ENCODE peak calls at places on chromosomes 11 and 22, in five cellular contexts. N is PC-3, P is left ventricle myocardium inferior, X is fibroblast of lung, L is GM06990. B is an unnamed sample.

GRCh38 chr11:129346916-129347315 is 28.7 kb upstream of the BARX2 start:
- DNase-seq in P (no peak), X (peak), L (no peak), N (peak), B (no peak)

GRCh38 chr11:3939211-3939610 is 83.7 kb downstream of the STIM1 start:
- DNase-seq in X (peak), P (no peak), N (no peak), L (no peak), B (no peak)

GRCh38 chr22:46262449-46263207 is 515 bp downstream of the PKDREJ start:
- DNase-seq in P (peak), X (peak), N (no peak), L (no peak), B (no peak)

GRCh38 chr11:104965735-104966134 is 2.6 kb downstream of the CASP4 start:
- DNase-seq in N (peak), X (no peak), P (no peak), L (no peak), B (no peak)

GRCh38 chr22:19169947-19170318 is 8.6 kb downstream of the SLC25A1 start:
- DNase-seq in X (no peak), P (no peak), L (no peak), N (no peak), B (no peak)

GRCh38 chr22:49901457-49901856 is 16.8 kb downstream of the ALG12 start:
- DNase-seq in P (no peak), N (no peak), L (no peak), X (no peak), B (no peak)

GRCh38 chr22:33923660-33924246 is 3.5 kb upstream of the LARGE1 start:
- DNase-seq in P (no peak), L (no peak), N (peak), X (peak), B (peak)

GRCh38 chr11:94424011-94424410 is 22.8 kb upstream of the GPR83 start:
- DNase-seq in X (no peak), N (no peak), P (no peak), L (no peak), B (peak)

GRCh38 chr11:34149786-34150185 is 44.4 kb downstream of the NAT10 start:
- DNase-seq in L (no peak), P (no peak), X (no peak), N (peak), B (no peak)

GRCh38 chr11:8384199-8384821 is 120.6 kb upstream of the LMO1 start:
- DNase-seq in P (no peak), X (peak), L (peak), N (peak), B (peak)

GRCh38 chr11:125476721-125477120 is 19.3 kb downstream of the FEZ1 start:
- DNase-seq in L (no peak), N (no peak), X (no peak), P (no peak), B (no peak)

GRCh38 chr11:86101941-86102407 is 33.1 kb upstream of the PICALM start:
- DNase-seq in P (no peak), L (no peak), N (peak), X (peak), B (peak)

GRCh38 chr11:75592699-75593098 is 30.6 kb downstream of the SERPINH1 start:
- DNase-seq in X (no peak), P (no peak), L (no peak), N (no peak), B (no peak)

GRCh38 chr22:35528967-35529366 is 11.7 kb upstream of the RASD2 start:
- DNase-seq in X (no peak), L (no peak), P (no peak), N (no peak), B (no peak)

GRCh38 chr11:6992457-6993431 is 27.4 kb downstream of the ZNF214 start:
- DNase-seq in L (no peak), X (peak), P (no peak), N (peak), B (peak)

GRCh38 chr11:124482362-124483147 is 37.1 kb upstream of the OR8B8 start:
- DNase-seq in X (peak), N (peak), P (no peak), L (no peak), B (peak)

GRCh38 chr22:37330200-37331033 is 48.1 kb downstream of the CYTH4 start:
- DNase-seq in L (peak), N (peak), X (peak), P (no peak), B (peak)
- TF ChIP-seq CTCF in L (peak), N (peak), X (peak), P (no peak), B (no peak)

GRCh38 chr22:37030560-37031281 is 11.2 kb downstream of the MPST start:
- DNase-seq in N (no peak), P (no peak), L (no peak), X (no peak), B (no peak)
- TF ChIP-seq CTCF in N (peak), P (no peak), L (peak), X (no peak), B (no peak)

DNA sequence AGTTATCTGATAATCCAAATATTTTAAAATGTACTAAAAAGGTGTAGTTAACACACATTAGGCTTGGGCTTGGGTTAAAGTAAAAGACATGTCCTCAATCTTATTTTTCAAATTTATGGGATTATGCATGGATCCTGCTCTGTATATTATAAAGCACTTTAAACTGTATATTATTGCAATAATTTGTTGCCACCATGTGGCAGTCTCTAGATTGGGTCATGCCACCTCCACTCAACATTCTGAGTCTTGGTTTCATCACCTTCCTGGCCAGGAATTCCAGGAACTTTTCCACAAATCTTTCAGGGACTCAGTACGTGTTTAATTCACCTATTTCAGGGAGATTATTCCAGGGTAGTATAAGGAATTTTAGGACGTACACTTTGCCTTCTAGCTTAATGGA is 695.5 kb downstream of the FAM181B start:
- DNase-seq in P (no peak), X (no peak), N (no peak), L (no peak), B (peak)
- TF ChIP-seq CTCF in P (no peak), X (no peak), N (no peak), L (no peak), B (no peak)

DNA sequence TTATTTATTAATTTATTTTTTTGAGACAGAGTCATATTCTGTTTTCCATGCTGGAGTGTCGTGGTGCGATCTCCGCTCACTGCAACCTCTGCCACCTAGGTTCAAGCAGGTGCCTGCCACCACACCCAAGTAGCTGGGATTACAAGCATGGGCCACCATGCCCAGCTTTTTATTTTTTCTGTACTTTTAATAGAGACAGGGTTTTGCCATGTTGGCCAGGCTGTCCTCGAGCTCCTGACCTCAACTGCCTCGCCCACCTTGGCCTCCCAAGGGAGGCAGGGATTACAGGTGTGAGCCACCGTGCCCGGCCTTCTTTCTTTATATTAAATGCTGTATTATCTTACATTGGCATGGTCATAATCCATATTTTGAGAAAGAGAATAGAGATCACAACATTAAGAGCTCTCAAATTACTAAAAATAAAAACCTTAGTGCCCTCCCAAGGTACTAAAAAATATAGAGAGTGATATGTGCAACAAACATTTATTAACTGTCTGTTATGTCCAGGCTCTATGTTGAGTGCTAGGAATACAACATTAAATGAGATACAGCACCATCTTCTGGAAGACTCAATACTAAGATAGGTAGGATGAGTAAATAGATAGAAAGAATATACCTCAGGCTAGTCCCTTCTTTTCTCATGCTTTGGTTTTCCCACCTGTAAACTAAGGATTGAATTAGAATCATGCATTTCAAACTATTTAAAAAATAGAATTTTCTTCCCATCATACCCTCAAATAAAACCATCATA is 84.1 kb downstream of the BBOX1 start:
- DNase-seq in N (no peak), X (no peak), P (no peak), L (no peak), B (peak)
- TF ChIP-seq CTCF in N (peak), X (peak), P (no peak), L (peak), B (peak)

DNA sequence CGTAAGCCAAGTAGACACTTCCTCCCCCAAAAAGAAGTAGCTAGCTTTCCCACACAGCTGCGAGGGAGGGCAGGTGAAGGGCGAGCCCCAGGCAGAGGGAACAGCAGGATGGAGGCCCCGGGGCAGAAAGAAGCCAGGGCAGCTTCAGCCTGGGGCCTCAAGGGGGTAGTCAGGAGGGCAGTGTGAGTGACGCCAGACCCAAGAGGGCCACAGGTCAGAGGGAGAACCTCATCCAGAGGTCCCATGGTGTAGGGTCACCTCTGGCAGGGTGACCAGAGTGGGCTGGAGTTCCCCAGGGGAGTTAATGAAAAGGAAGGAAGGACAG is 9.2 kb downstream of the PRR5 start:
- DNase-seq in P (no peak), N (no peak), L (no peak), X (no peak), B (no peak)
- TF ChIP-seq CTCF in P (no peak), N (no peak), L (no peak), X (no peak), B (no peak)

DNA sequence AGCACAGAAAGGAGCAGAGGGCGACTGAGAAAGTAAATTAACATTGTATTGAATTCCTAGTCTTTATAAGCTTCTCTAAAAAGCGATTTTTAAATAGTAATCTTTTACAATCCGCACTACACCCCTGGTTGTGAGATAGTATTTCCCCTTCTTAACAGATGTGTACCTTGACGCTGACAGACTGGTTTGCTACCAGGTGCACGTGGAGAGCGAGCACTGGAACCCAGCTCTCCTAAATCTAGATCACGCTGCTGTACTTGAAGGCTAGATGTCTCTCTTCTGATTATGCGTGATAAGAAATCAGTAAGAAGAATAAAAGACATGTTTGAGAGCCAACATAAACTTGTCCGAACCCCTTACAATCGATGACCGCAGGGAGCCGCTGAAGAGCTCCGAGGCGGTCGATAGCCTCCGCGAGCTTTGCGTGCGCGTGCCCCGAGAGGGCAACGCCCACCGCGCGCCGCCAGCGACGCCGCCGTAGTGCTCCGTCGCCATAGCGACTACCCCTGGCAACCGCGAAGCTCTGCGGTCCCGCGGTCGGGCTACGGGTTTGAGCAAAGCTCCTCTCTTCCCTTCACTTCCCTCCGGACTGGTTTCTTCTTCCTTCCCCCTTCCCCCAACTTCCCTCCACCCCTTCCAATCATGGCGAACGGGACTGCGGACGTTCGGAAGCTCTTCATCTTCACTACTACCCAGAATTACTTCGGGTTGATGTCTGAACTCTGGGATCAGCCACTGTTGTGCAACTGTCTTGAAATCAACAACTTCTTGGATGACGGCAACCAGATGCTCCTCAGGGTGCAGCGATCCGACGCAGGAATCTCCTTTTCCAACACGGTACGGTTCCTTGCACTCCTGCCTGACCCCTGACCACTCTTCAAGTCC is at the start of gene DYNC2H1:
- DNase-seq in X (peak), P (peak), N (peak), L (peak), B (peak)
- TF ChIP-seq CTCF in X (peak), P (peak), N (peak), L (peak), B (peak)

GRCh38 chr11:74043450-74043849 is 34.6 kb upstream of the UCP3 start:
- DNase-seq in N (no peak), P (no peak), L (no peak), X (no peak), B (no peak)
- TF ChIP-seq CTCF in N (no peak), P (no peak), L (no peak), X (no peak), B (no peak)

DNA sequence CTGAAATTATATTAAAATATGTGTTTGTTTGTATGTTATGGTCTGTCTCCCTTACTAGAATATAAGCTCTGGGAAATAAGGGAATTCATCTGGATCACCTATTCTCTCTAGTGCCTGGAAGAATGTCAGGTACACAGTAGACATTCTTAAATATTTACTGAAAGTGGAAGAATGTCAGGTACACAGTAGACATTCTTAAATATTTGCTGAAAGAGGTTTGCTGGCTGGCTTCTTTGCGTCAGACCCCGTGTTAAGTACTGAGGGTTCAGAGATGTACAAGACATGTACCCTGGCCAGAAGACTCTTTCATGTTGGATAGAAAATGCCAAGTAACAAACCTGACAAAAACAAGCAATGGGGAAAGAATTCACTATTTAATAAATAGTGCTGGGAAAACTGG is 199.1 kb downstream of the INSC start:
- DNase-seq in P (no peak), X (no peak), L (no peak), N (no peak), B (no peak)
- TF ChIP-seq CTCF in P (no peak), X (no peak), L (no peak), N (no peak), B (no peak)